ENCODE peak calls at places on chromosomes 3 and 15, in eight cellular contexts. L, X, Q, V, H, U, T and D are unnamed samples.

GRCh38 chr15:50066202-50066601 is 52.8 kb downstream of the ATP8B4 start:
- DNase-seq in L (no peak), X (no peak), Q (no peak), V (no peak), H (no peak), U (peak; percentile 32), T (no peak), D (no peak)

GRCh38 chr3:159798951-159799350 is 189.7 kb upstream of the IL12A start:
- DNase-seq in L (no peak), X (no peak), Q (peak; percentile 30), V (no peak), H (no peak), U (peak; percentile 75), T (no peak), D (no peak)

GRCh38 chr3:175255698-175256097 is 396.6 kb downstream of the NAALADL2 start:
- DNase-seq in L (no peak), X (no peak), Q (no peak), V (no peak), H (no peak), U (peak; percentile 92), T (no peak), D (no peak)

GRCh38 chr3:170765419-170766078 is 104.4 kb downstream of the RPL22L1 start:
- DNase-seq in L (no peak), X (no peak), Q (no peak), V (no peak), H (no peak), U (no peak), T (no peak), D (no peak)

GRCh38 chr15:87498545-87498944 is 758.0 kb downstream of the NTRK3 start:
- DNase-seq in L (no peak), X (no peak), Q (no peak), V (no peak), H (no peak), U (peak; percentile 0), T (no peak), D (no peak)

GRCh38 chr3:11622846-11623550 is 20.7 kb downstream of the VGLL4 start:
- DNase-seq in L (no peak), X (no peak), Q (no peak), V (no peak), H (no peak), U (no peak), T (no peak), D (no peak)

GRCh38 chr3:37466660-37467359 is 292.4 kb upstream of the LRRFIP2 start:
- DNase-seq in L (no peak), X (no peak), Q (peak; percentile 21), V (no peak), H (peak; percentile 19), U (no peak), T (no peak), D (peak; percentile 37)

GRCh38 chr15:68055224-68055705 is 1.1 kb downstream of the PIAS1 start:
- DNase-seq in L (no peak), X (no peak), Q (peak; percentile 64), V (peak; percentile 51), H (peak; percentile 18), U (peak; percentile 52), T (no peak), D (peak; percentile 62)

GRCh38 chr3:188360364-188360881 is 206.5 kb downstream of the LPP start:
- DNase-seq in L (no peak), X (no peak), Q (no peak), V (no peak), H (no peak), U (no peak), T (no peak), D (no peak)

GRCh38 chr3:187903697-187904096 is 158.4 kb upstream of the BCL6 start:
- DNase-seq in L (no peak), X (no peak), Q (no peak), V (no peak), H (no peak), U (no peak), T (no peak), D (no peak)

GRCh38 chr15:55707985-55708384 is 35.0 kb downstream of the PRTG start:
- DNase-seq in L (no peak), X (no peak), Q (no peak), V (no peak), H (no peak), U (no peak), T (no peak), D (no peak)

GRCh38 chr15:78264304-78265136 is at the start of gene DNAJA4:
- DNase-seq in L (peak; percentile 64), X (no peak), Q (peak; percentile 71), V (peak; percentile 53), H (peak; percentile 49), U (no peak), T (peak; percentile 64), D (peak; percentile 73)

GRCh38 chr15:61032600-61033286 is 196.4 kb downstream of the RORA start:
- DNase-seq in L (no peak), X (no peak), Q (peak; percentile 12), V (no peak), H (no peak), U (no peak), T (peak; percentile 59), D (no peak)

GRCh38 chr3:115401298-115401697 is 222.0 kb upstream of the GAP43 start:
- DNase-seq in L (no peak), X (no peak), Q (no peak), V (no peak), H (no peak), U (peak; percentile 95), T (no peak), D (peak; percentile 25)

GRCh38 chr3:47380601-47381316 is at the start of gene PTPN23:
- DNase-seq in L (peak; percentile 100), X (peak; percentile 86), Q (peak; percentile 99), V (peak; percentile 98), H (peak; percentile 99), U (peak; percentile 98), T (peak; percentile 99), D (peak; percentile 97)

GRCh38 chr3:47381317-47382157 is 716 bp downstream of the PTPN23 start:
- DNase-seq in L (peak; percentile 74), X (peak; percentile 41), Q (peak; percentile 85), V (peak; percentile 88), H (peak; percentile 79), U (peak; percentile 85), T (peak; percentile 82), D (peak; percentile 91)

GRCh38 chr3:47380026-47380600 is 708 bp upstream of the PTPN23 start:
- DNase-seq in L (no peak), X (no peak), Q (no peak), V (no peak), H (no peak), U (no peak), T (no peak), D (no peak)

GRCh38 chr3:47378869-47379268 is 2.0 kb upstream of the PTPN23 start:
- DNase-seq in L (no peak), X (no peak), Q (no peak), V (no peak), H (no peak), U (no peak), T (no peak), D (no peak)

GRCh38 chr3:47379488-47379899 is 1.3 kb upstream of the PTPN23 start:
- DNase-seq in L (no peak), X (no peak), Q (no peak), V (no peak), H (peak; percentile 18), U (no peak), T (no peak), D (no peak)
- TF ChIP-seq POLR2A in L (no peak), X (no peak), Q (no peak), V (no peak), H (no peak), U (no peak), T (no peak), D (no peak)

GRCh38 chr15:47460775-47461174 is 256.5 kb upstream of the SEMA6D start:
- DNase-seq in L (no peak), X (no peak), Q (no peak), V (no peak), H (no peak), U (no peak), T (no peak), D (no peak)

GRCh38 chr15:47471020-47471419 is 246.3 kb upstream of the SEMA6D start:
- DNase-seq in L (no peak), X (no peak), Q (no peak), V (no peak), H (no peak), U (peak; percentile 67), T (no peak), D (no peak)

GRCh38 chr15:47461560-47462175 is 255.6 kb upstream of the SEMA6D start:
- DNase-seq in L (no peak), X (no peak), Q (no peak), V (no peak), H (no peak), U (peak; percentile 58), T (no peak), D (no peak)

DNA sequence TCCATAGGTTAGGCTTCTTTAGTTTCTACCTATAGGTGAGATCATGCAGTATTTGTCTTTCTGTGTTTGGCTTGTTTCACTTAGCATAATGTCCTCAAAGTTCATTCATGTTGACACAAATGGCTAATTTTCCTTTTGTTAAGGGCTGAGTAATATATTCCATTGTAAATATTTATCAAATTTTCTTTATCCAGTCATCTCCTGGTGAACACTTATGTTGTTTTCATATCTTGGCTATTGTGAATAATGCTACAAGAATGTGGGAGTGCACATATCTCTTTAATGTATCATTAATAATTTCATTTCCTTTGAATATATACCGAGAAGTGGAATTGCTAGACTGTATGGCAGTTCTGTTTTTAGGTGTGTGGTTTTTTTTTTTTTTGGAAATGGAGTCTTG is 250.9 kb upstream of the SEMA6D start:
- DNase-seq in L (no peak), X (no peak), Q (no peak), V (no peak), H (no peak), U (peak; percentile 90), T (no peak), D (no peak)
- H3K27ac ChIP-seq in L (no peak overlapping the region), X (no peak overlapping the region), Q (no peak overlapping the region), V (no peak overlapping the region), H (no peak overlapping the region), U (peak overlapping the region; percentile 41), T (no peak overlapping the region), D (no peak overlapping the region)

GRCh38 chr3:197957775-197958103 is 2.3 kb upstream of the LMLN start:
- DNase-seq in L (no peak), X (no peak), Q (no peak), V (no peak), H (no peak), U (no peak), T (no peak), D (no peak)
- H3K4me1 ChIP-seq in L (peaks cover 9% of the 10 kb centered on the region), X (peaks cover 29% of the 10 kb centered on the region), Q (peaks cover 8% of the 10 kb centered on the region), V (peaks cover 47% of the 10 kb centered on the region), H (peaks cover 5% of the 10 kb centered on the region), U (peaks cover 3% of the 10 kb centered on the region), T (peaks cover 34% of the 10 kb centered on the region), D (peaks cover 17% of the 10 kb centered on the region)

GRCh38 chr3:27484002-27484844 is at the start of gene SLC4A7:
- DNase-seq in L (peak; percentile 98), X (peak; percentile 91), Q (peak; percentile 98), V (peak; percentile 99), H (peak; percentile 96), U (peak; percentile 94), T (peak; percentile 99), D (peak; percentile 98)

GRCh38 chr3:27479816-27480543 is 4.2 kb downstream of the SLC4A7 start:
- DNase-seq in L (no peak), X (no peak), Q (no peak), V (no peak), H (no peak), U (no peak), T (no peak), D (no peak)

GRCh38 chr3:27485853-27486252 is 1.7 kb upstream of the SLC4A7 start:
- DNase-seq in L (no peak), X (no peak), Q (no peak), V (no peak), H (no peak), U (no peak), T (no peak), D (no peak)

GRCh38 chr3:27486328-27486727 is 2.1 kb upstream of the SLC4A7 start:
- DNase-seq in L (no peak), X (no peak), Q (no peak), V (no peak), H (no peak), U (no peak), T (no peak), D (no peak)

GRCh38 chr3:27483117-27484001 is 825 bp downstream of the SLC4A7 start:
- DNase-seq in L (no peak), X (no peak), Q (peak; percentile 53), V (peak; percentile 60), H (peak; percentile 33), U (peak; percentile 81), T (peak; percentile 42), D (peak; percentile 67)
- TF ChIP-seq POLR2A in L (no peak), X (no peak), Q (no peak), V (peak; percentile 41), H (no peak), U (peak; percentile 38), T (no peak), D (no peak)